ENCODE peak calls at places on chromosome 18, in six cellular contexts. One of them, this sample, is unnamed.

GRCh38 chr18:37577051-37577611 is 11.5 kb upstream of the CELF4 start:
- DNase-seq in right lobe of liver: no peak
- DNase-seq in ovary: no peak
- DNase-seq in cardiac muscle cell: peak
- DNase-seq in upper lobe of left lung: no peak
- DNase-seq in fibroblast of pulmonary artery: peak
- DNase-seq in this sample: no peak

GRCh38 chr18:76416935-76417334 is 78.1 kb downstream of the ZNF516 start:
- DNase-seq in upper lobe of left lung: no peak
- DNase-seq in cardiac muscle cell: peak
- DNase-seq in fibroblast of pulmonary artery: peak
- DNase-seq in right lobe of liver: no peak
- DNase-seq in ovary: peak
- DNase-seq in this sample: no peak

GRCh38 chr18:41666251-41666650 is 288.8 kb upstream of the PIK3C3 start:
- DNase-seq in upper lobe of left lung: no peak
- DNase-seq in cardiac muscle cell: peak
- DNase-seq in right lobe of liver: no peak
- DNase-seq in fibroblast of pulmonary artery: peak
- DNase-seq in ovary: no peak
- DNase-seq in this sample: no peak

GRCh38 chr18:4586729-4587128 is 131.6 kb upstream of the DLGAP1 start:
- DNase-seq in ovary: no peak
- DNase-seq in fibroblast of pulmonary artery: no peak
- DNase-seq in right lobe of liver: no peak
- DNase-seq in cardiac muscle cell: no peak
- DNase-seq in upper lobe of left lung: no peak
- DNase-seq in this sample: no peak

GRCh38 chr18:48952287-48953095 is 1.7 kb upstream of the SMAD7 start:
- DNase-seq in upper lobe of left lung: peak
- DNase-seq in cardiac muscle cell: peak
- DNase-seq in fibroblast of pulmonary artery: peak
- DNase-seq in right lobe of liver: peak
- DNase-seq in ovary: peak
- DNase-seq in this sample: peak

GRCh38 chr18:55466789-55467188 is 121.2 kb downstream of the TCF4 start:
- DNase-seq in cardiac muscle cell: no peak
- DNase-seq in right lobe of liver: no peak
- DNase-seq in upper lobe of left lung: no peak
- DNase-seq in ovary: no peak
- DNase-seq in fibroblast of pulmonary artery: no peak
- DNase-seq in this sample: no peak

GRCh38 chr18:74731097-74731496 is 133.4 kb downstream of the ZNF407 start:
- DNase-seq in upper lobe of left lung: no peak
- DNase-seq in ovary: no peak
- DNase-seq in right lobe of liver: no peak
- DNase-seq in cardiac muscle cell: peak
- DNase-seq in fibroblast of pulmonary artery: peak
- DNase-seq in this sample: no peak

GRCh38 chr18:26555804-26556553 is 7.6 kb upstream of the KCTD1 start:
- DNase-seq in cardiac muscle cell: no peak
- DNase-seq in upper lobe of left lung: no peak
- DNase-seq in ovary: no peak
- DNase-seq in right lobe of liver: no peak
- DNase-seq in fibroblast of pulmonary artery: no peak
- DNase-seq in this sample: no peak

GRCh38 chr18:13680612-13681011 is 45.7 kb downstream of the FAM210A start:
- DNase-seq in upper lobe of left lung: no peak
- DNase-seq in ovary: no peak
- DNase-seq in cardiac muscle cell: peak
- DNase-seq in fibroblast of pulmonary artery: no peak
- DNase-seq in right lobe of liver: no peak
- DNase-seq in this sample: peak

GRCh38 chr18:8870528-8870927 is 165.2 kb downstream of the MTCL1 start:
- DNase-seq in right lobe of liver: no peak
- DNase-seq in cardiac muscle cell: no peak
- DNase-seq in upper lobe of left lung: no peak
- DNase-seq in fibroblast of pulmonary artery: no peak
- DNase-seq in ovary: no peak
- DNase-seq in this sample: no peak

GRCh38 chr18:73520229-73520628 is 627.4 kb downstream of the FBXO15 start:
- DNase-seq in right lobe of liver: no peak
- DNase-seq in upper lobe of left lung: no peak
- DNase-seq in cardiac muscle cell: no peak
- DNase-seq in fibroblast of pulmonary artery: peak
- DNase-seq in ovary: no peak
- DNase-seq in this sample: no peak
- TF ChIP-seq CTCF in right lobe of liver: peak
- TF ChIP-seq CTCF in upper lobe of left lung: no peak
- TF ChIP-seq CTCF in cardiac muscle cell: no peak
- TF ChIP-seq CTCF in fibroblast of pulmonary artery: peak
- TF ChIP-seq CTCF in ovary: no peak
- TF ChIP-seq CTCF in this sample: peak

GRCh38 chr18:79317718-79318117 is 78.0 kb upstream of the NFATC1 start:
- DNase-seq in cardiac muscle cell: peak
- DNase-seq in right lobe of liver: no peak
- DNase-seq in upper lobe of left lung: no peak
- DNase-seq in fibroblast of pulmonary artery: peak
- DNase-seq in ovary: no peak
- DNase-seq in this sample: no peak
- TF ChIP-seq CTCF in cardiac muscle cell: no peak
- TF ChIP-seq CTCF in right lobe of liver: no peak
- TF ChIP-seq CTCF in upper lobe of left lung: no peak
- TF ChIP-seq CTCF in fibroblast of pulmonary artery: peak
- TF ChIP-seq CTCF in ovary: no peak
- TF ChIP-seq CTCF in this sample: no peak

GRCh38 chr18:50143295-50143694 is 51.7 kb downstream of the MYO5B start:
- DNase-seq in cardiac muscle cell: peak
- DNase-seq in ovary: no peak
- DNase-seq in fibroblast of pulmonary artery: no peak
- DNase-seq in upper lobe of left lung: no peak
- DNase-seq in right lobe of liver: no peak
- DNase-seq in this sample: no peak
- TF ChIP-seq CTCF in cardiac muscle cell: no peak
- TF ChIP-seq CTCF in ovary: no peak
- TF ChIP-seq CTCF in fibroblast of pulmonary artery: no peak
- TF ChIP-seq CTCF in upper lobe of left lung: no peak
- TF ChIP-seq CTCF in right lobe of liver: no peak
- TF ChIP-seq CTCF in this sample: no peak

DNA sequence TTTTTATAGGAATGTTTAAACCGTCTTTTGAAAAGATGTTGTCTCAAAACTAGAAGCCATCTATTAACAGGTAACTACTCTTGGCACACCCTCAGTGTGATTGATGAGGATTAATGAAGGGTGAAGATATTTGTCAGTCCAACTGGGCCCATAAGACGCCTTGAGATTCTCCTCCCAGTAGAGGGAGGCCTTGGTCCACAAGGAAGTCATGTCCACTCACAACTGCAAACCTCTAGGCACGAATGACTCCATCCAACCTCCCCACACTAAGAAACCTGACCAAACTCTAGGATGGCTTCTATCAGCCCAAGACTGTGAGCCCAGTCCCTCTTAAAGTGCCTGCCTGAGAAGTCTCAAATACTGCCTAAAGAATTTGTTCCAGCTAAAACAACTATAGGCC is 19.2 kb upstream of the GRP start:
- DNase-seq in fibroblast of pulmonary artery: no peak
- DNase-seq in right lobe of liver: no peak
- DNase-seq in upper lobe of left lung: no peak
- DNase-seq in ovary: no peak
- DNase-seq in cardiac muscle cell: no peak
- DNase-seq in this sample: no peak
- TF ChIP-seq CTCF in fibroblast of pulmonary artery: no peak
- TF ChIP-seq CTCF in right lobe of liver: no peak
- TF ChIP-seq CTCF in upper lobe of left lung: no peak
- TF ChIP-seq CTCF in ovary: no peak
- TF ChIP-seq CTCF in cardiac muscle cell: no peak
- TF ChIP-seq CTCF in this sample: no peak

DNA sequence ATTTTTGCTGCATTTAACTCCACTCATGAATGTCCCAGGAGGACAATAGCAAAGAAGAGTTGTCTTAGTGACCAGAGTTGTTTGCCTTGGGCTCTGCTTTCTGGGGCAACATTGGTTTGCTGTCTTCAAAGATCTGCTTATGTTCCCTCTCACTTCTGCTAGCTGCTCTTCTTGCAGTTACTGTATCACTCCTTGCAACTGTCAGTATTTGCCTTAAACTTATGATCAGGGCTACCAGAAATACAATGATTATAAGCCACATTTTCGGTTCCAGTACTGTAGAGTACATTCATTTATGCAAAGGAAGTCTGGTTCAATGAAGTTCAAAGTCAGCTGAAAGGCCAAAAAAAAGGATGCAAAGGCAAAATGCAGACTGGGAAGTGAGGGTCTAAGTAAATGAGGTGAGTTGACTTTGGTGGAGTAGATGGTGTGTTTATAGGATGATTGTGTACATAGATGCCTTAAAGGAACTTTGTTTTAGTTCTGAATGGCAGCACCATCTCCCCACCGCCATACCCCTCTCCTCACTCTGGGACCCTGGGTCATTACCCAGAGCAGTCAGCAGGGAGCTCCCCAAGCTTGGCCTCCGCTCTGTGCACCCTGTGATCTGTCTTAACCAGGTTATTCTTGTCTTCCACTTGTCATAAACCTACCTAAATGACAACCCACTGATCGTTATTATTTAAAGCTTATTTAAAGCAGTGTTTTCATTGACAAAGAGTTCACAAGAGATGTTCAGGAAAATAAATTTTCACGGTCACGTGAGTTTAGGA is 236.0 kb downstream of the DOK6 start:
- DNase-seq in ovary: no peak
- DNase-seq in fibroblast of pulmonary artery: no peak
- DNase-seq in right lobe of liver: no peak
- DNase-seq in upper lobe of left lung: no peak
- DNase-seq in cardiac muscle cell: no peak
- DNase-seq in this sample: no peak
- TF ChIP-seq CTCF in ovary: no peak
- TF ChIP-seq CTCF in fibroblast of pulmonary artery: peak
- TF ChIP-seq CTCF in right lobe of liver: no peak
- TF ChIP-seq CTCF in upper lobe of left lung: peak
- TF ChIP-seq CTCF in cardiac muscle cell: peak
- TF ChIP-seq CTCF in this sample: peak

GRCh38 chr18:24026457-24026856 is 11.9 kb downstream of the TTC39C start:
- DNase-seq in fibroblast of pulmonary artery: no peak
- DNase-seq in cardiac muscle cell: no peak
- DNase-seq in upper lobe of left lung: no peak
- DNase-seq in right lobe of liver: no peak
- DNase-seq in ovary: no peak
- DNase-seq in this sample: no peak

GRCh38 chr18:24022141-24022540 is 7.6 kb downstream of the TTC39C start:
- DNase-seq in upper lobe of left lung: no peak
- DNase-seq in ovary: peak
- DNase-seq in cardiac muscle cell: peak
- DNase-seq in fibroblast of pulmonary artery: peak
- DNase-seq in right lobe of liver: no peak
- DNase-seq in this sample: no peak

GRCh38 chr18:24021505-24021904 is 7.0 kb downstream of the TTC39C start:
- DNase-seq in upper lobe of left lung: no peak
- DNase-seq in cardiac muscle cell: peak
- DNase-seq in right lobe of liver: no peak
- DNase-seq in ovary: no peak
- DNase-seq in fibroblast of pulmonary artery: no peak
- DNase-seq in this sample: no peak

GRCh38 chr18:24024425-24024824 is 9.9 kb downstream of the TTC39C start:
- DNase-seq in ovary: no peak
- DNase-seq in right lobe of liver: no peak
- DNase-seq in upper lobe of left lung: no peak
- DNase-seq in cardiac muscle cell: no peak
- DNase-seq in fibroblast of pulmonary artery: no peak
- DNase-seq in this sample: no peak

DNA sequence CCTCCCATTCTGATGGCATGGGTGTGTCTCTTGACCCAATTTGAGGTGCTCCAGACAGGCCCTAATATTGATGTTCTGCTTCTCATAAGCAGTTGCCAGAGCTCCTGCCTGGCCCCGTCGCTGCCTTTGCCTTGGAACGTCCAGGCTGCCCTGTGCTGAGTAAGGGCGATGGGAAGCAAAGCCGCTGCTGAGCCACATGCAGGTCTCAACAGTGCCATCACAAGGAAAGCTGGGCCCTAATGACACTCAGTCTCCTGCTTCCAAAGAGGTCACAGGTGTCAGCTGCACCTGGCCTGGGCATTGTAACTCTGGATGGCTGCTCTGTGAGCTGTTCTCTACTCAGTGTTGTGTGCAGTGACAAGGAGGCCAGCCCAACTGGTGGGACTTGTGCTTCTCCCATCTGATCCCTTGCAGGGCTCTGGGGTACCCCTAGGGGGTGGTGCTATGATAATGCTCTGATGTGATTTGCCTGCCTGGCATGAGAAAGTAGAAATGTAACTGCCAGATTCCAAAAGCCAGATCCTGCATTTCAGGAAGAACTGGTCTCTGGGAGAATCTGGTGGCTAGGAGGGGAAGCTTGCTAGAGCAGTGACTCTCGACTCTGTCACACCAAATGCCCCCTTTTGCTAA is 8.7 kb downstream of the TTC39C start:
- DNase-seq in upper lobe of left lung: no peak
- DNase-seq in cardiac muscle cell: no peak
- DNase-seq in fibroblast of pulmonary artery: no peak
- DNase-seq in right lobe of liver: no peak
- DNase-seq in ovary: no peak
- DNase-seq in this sample: peak
- TF ChIP-seq CTCF in upper lobe of left lung: no peak
- TF ChIP-seq CTCF in cardiac muscle cell: no peak
- TF ChIP-seq CTCF in fibroblast of pulmonary artery: no peak
- TF ChIP-seq CTCF in right lobe of liver: no peak
- TF ChIP-seq CTCF in ovary: no peak
- TF ChIP-seq CTCF in this sample: peak

GRCh38 chr18:6482198-6482977 is 67.7 kb upstream of the L3MBTL4 start:
- DNase-seq in ovary: peak
- DNase-seq in upper lobe of left lung: peak
- DNase-seq in right lobe of liver: peak
- DNase-seq in cardiac muscle cell: peak
- DNase-seq in fibroblast of pulmonary artery: peak
- DNase-seq in this sample: peak
- TF ChIP-seq CTCF in ovary: peak
- TF ChIP-seq CTCF in upper lobe of left lung: peak
- TF ChIP-seq CTCF in right lobe of liver: peak
- TF ChIP-seq CTCF in cardiac muscle cell: peak
- TF ChIP-seq CTCF in fibroblast of pulmonary artery: peak
- TF ChIP-seq CTCF in this sample: peak